ENCODE peak calls at places on chromosome 9, in nine cellular contexts. K is substantia nigra; P is activated naive CD8-positive, alpha-beta T cell treated with anti-CD3 and anti-CD28 coated beads, Interleukin-2, amount 50 U/mL, for 24 hours; U is AG20443; O is lung; L is T1000; E is NCI-H1105; M is HT1080; V is EL. Q is an unnamed sample.
A peak's percentile ranks its signal among the peaks of the same experiment; 100 is the strongest.

GRCh38 chr9:93589688-93590087 is 13.3 kb downstream of the PHF2 start:
- DNase-seq in K (no peak), P (no peak), U (peak; percentile 73), O (peak; percentile 25), L (no peak), E (no peak), M (no peak), V (peak; percentile 23), Q (peak; percentile 58)

GRCh38 chr9:91567642-91568274 is 144.1 kb upstream of the NFIL3 start:
- DNase-seq in K (no peak), P (no peak), U (no peak), O (no peak), L (no peak), E (no peak), M (no peak), V (no peak), Q (no peak)

GRCh38 chr9:92738661-92739081 is 26.0 kb downstream of the BICD2 start:
- DNase-seq in K (no peak), P (no peak), U (peak; percentile 53), O (no peak), L (no peak), E (no peak), M (no peak), V (no peak), Q (no peak)

GRCh38 chr9:93978498-93978897 is 23.3 kb upstream of the BARX1 start:
- DNase-seq in K (no peak), P (no peak), U (no peak), O (no peak), L (no peak), E (no peak), M (no peak), V (no peak), Q (no peak)

GRCh38 chr9:81559741-81560140 is 129.6 kb downstream of the TLE1 start:
- DNase-seq in K (no peak), P (no peak), U (peak; percentile 74), O (no peak), L (peak; percentile 46), E (no peak), M (peak; percentile 98), V (peak; percentile 96), Q (no peak)

GRCh38 chr9:76521244-76521673 is 62.3 kb downstream of the GCNT1 start:
- DNase-seq in K (no peak), P (no peak), U (no peak), O (no peak), L (no peak), E (no peak), M (no peak), V (no peak), Q (no peak)

GRCh38 chr9:131276107-131276888 is at the start of gene FAM78A:
- DNase-seq in K (no peak), P (peak; percentile 59), U (peak; percentile 47), O (peak; percentile 59), L (no peak), E (no peak), M (no peak), V (no peak), Q (peak; percentile 52)

GRCh38 chr9:18390393-18390792 is 83.6 kb upstream of the ADAMTSL1 start:
- DNase-seq in K (no peak), P (no peak), U (peak; percentile 79), O (no peak), L (no peak), E (no peak), M (no peak), V (no peak), Q (no peak)

GRCh38 chr9:98142182-98142924 is 23.3 kb upstream of the TRIM14 start:
- DNase-seq in K (no peak), P (no peak), U (no peak), O (peak; percentile 91), L (no peak), E (no peak), M (no peak), V (no peak), Q (no peak)

GRCh38 chr9:129412814-129413536 is 207.9 kb downstream of the C9orf50 start:
- DNase-seq in K (no peak), P (peak; percentile 41), U (peak; percentile 77), O (peak; percentile 52), L (peak; percentile 54), E (no peak), M (peak; percentile 59), V (peak; percentile 77), Q (peak; percentile 84)

GRCh38 chr9:84779892-84780291 is 110.4 kb downstream of the NTRK2 start:
- DNase-seq in K (no peak), P (no peak), U (no peak), O (no peak), L (no peak), E (no peak), M (no peak), V (no peak), Q (no peak)

GRCh38 chr9:88988796-88989641 is 2.2 kb upstream of the S1PR3 start:
- DNase-seq in K (no peak), P (peak; percentile 16), U (peak; percentile 51), O (no peak), L (no peak), E (no peak), M (no peak), V (peak; percentile 64), Q (peak; percentile 20)

GRCh38 chr9:132583584-132584304 is 1.3 kb downstream of the BARHL1 start:
- DNase-seq in K (no peak), P (no peak), U (no peak), O (no peak), L (no peak), E (no peak), M (peak; percentile 26), V (no peak), Q (peak; percentile 34)

GRCh38 chr9:76232861-76233499 is 161.2 kb downstream of the RFK start:
- DNase-seq in K (no peak), P (no peak), U (no peak), O (no peak), L (no peak), E (no peak), M (no peak), V (no peak), Q (no peak)